ENCODE peak calls at places on chromosomes 2 and 18, in seven cellular contexts. T is T follicular helper cell, I is BE2C, N is left cardiac atrium, A is GM23338, C is AG04450, J is NCI-H1694. R is an unnamed sample.

GRCh38 chr2:31202833-31203232 is 14.5 kb downstream of the CAPN14 start:
- DNase-seq in N (no peak), C (no peak), A (no peak), T (no peak), J (no peak), I (no peak), R (no peak)

GRCh38 chr18:27042177-27042576 is 142.9 kb downstream of the CHST9 start:
- DNase-seq in T (no peak), I (no peak), J (no peak), A (no peak), N (no peak), C (no peak), R (no peak)

GRCh38 chr2:166653185-166653813 is 159.2 kb upstream of the SCN7A start:
- DNase-seq in J (no peak), I (no peak), A (no peak), T (no peak), N (no peak), C (no peak), R (no peak)

GRCh38 chr18:38290229-38290628 is 724.6 kb upstream of the CELF4 start:
- DNase-seq in J (no peak), T (no peak), I (no peak), A (no peak), C (no peak), N (no peak), R (no peak)

GRCh38 chr2:28583899-28584553 is 88.2 kb downstream of the PLB1 start:
- DNase-seq in I (peak; percentile 43), T (no peak), J (no peak), N (peak; percentile 85), C (peak; percentile 75), A (no peak), R (no peak)

GRCh38 chr18:63433349-63433866 is 11.1 kb upstream of the VPS4B start:
- DNase-seq in C (no peak), A (no peak), I (no peak), N (no peak), J (no peak), T (no peak), R (no peak)

GRCh38 chr2:38697116-38697840 is 31.4 kb downstream of the GALM start:
- DNase-seq in A (no peak), C (no peak), T (peak; percentile 50), I (no peak), N (no peak), J (no peak), R (no peak)

GRCh38 chr2:10541081-10541480 is 93.0 kb upstream of the ODC1 start:
- DNase-seq in C (no peak), I (no peak), T (no peak), N (no peak), J (no peak), A (no peak), R (no peak)

GRCh38 chr18:79857082-79857661 is 59.4 kb downstream of the KCNG2 start:
- DNase-seq in I (no peak), A (no peak), T (no peak), J (peak; percentile 38), C (no peak), N (no peak), R (peak; percentile 56)

GRCh38 chr2:26469955-26470354 is 8.0 kb downstream of the OTOF start:
- DNase-seq in C (no peak), A (no peak), J (no peak), I (no peak), T (no peak), N (no peak), R (no peak)

R was measured in NCI-H82.